ENCODE peak calls at places on chromosomes 16 and 17, in nine cellular contexts. M is activated CD4-positive, alpha-beta T cell treated with anti-CD3 and anti-CD28 coated beads, Interleukin-2, amount 50 U/mL, for 24 hours; O is breast epithelium; X is HEK293T; G is GM04504; F is A172; A is NCI-H524 treated with DMSO at 0.1 percent for 48 hours; Q is endothelial cell; N is A549. L is an unnamed sample.

GRCh38 chr17:81401727-81402529 is 6.7 kb downstream of the BAHCC1 start:
- DNase-seq in M (no peak), O (no peak), X (peak; percentile 42), G (no peak), F (no peak), A (no peak), Q (no peak), N (peak; percentile 69), L (no peak)

GRCh38 chr17:77628035-77628434 is 330.5 kb upstream of the TNRC6C start:
- DNase-seq in M (no peak), O (no peak), X (no peak), G (no peak), F (no peak), A (no peak), Q (no peak), N (no peak), L (no peak)

GRCh38 chr17:37759014-37759637 is 14.3 kb upstream of the HNF1B start:
- DNase-seq in M (no peak), O (no peak), X (no peak), G (no peak), F (no peak), A (no peak), Q (no peak), N (no peak), L (no peak)

GRCh38 chr17:75604034-75604695 is 16.6 kb downstream of the MYO15B start:
- DNase-seq in M (no peak), O (no peak), X (no peak), G (no peak), F (peak; percentile 68), A (no peak), Q (no peak), N (no peak), L (no peak)

GRCh38 chr16:71709231-71709781 is 15.2 kb downstream of the PHLPP2 start:
- DNase-seq in M (no peak), O (no peak), X (no peak), G (peak; percentile 52), F (peak; percentile 56), A (no peak), Q (no peak), N (no peak), L (peak; percentile 54)

GRCh38 chr17:50166518-50167181 is 845 bp downstream of the SGCA start:
- DNase-seq in M (no peak), O (no peak), X (no peak), G (no peak), F (no peak), A (no peak), Q (no peak), N (no peak), L (no peak)

GRCh38 chr16:29775742-29776408 is 2.2 kb upstream of the ZG16 start:
- DNase-seq in M (no peak), O (no peak), X (no peak), G (no peak), F (peak; percentile 89), A (no peak), Q (no peak), N (no peak), L (no peak)

GRCh38 chr16:29837833-29838232 is 17.6 kb downstream of the MVP start:
- DNase-seq in M (no peak), O (no peak), X (no peak), G (no peak), F (no peak), A (no peak), Q (no peak), N (no peak), L (no peak)

GRCh38 chr17:54261465-54261864 is 438.7 kb downstream of the KIF2B start:
- DNase-seq in M (no peak), O (no peak), X (no peak), G (no peak), F (no peak), A (no peak), Q (no peak), N (no peak), L (no peak)

GRCh38 chr17:48023408-48024148 is 14.0 kb downstream of the COPZ2 start:
- DNase-seq in M (peak; percentile 10), O (peak; percentile 75), X (no peak), G (no peak), F (peak; percentile 85), A (peak; percentile 56), Q (peak; percentile 62), N (peak; percentile 91), L (peak; percentile 35)

GRCh38 chr16:88924834-88925539 is 52.0 kb downstream of the CBFA2T3 start:
- DNase-seq in M (no peak), O (no peak), X (peak; percentile 68), G (peak; percentile 73), F (peak; percentile 96), A (peak; percentile 68), Q (peak; percentile 46), N (peak; percentile 87), L (peak; percentile 39)

GRCh38 chr17:51803161-51803560 is 355.4 kb downstream of the CA10 start:
- DNase-seq in M (no peak), O (no peak), X (no peak), G (no peak), F (no peak), A (no peak), Q (no peak), N (no peak), L (no peak)

GRCh38 chr17:81237591-81238489 is 1.0 kb downstream of the TEPSIN start:
- DNase-seq in M (no peak), O (no peak), X (no peak), G (no peak), F (no peak), A (no peak), Q (no peak), N (no peak), L (no peak)

GRCh38 chr17:5248821-5249479 is 14.3 kb upstream of the SCIMP start:
- DNase-seq in M (no peak), O (no peak), X (no peak), G (no peak), F (no peak), A (no peak), Q (no peak), N (no peak), L (no peak)

GRCh38 chr17:78934681-78935418 is 9.7 kb upstream of the TIMP2 start:
- DNase-seq in M (no peak), O (no peak), X (no peak), G (no peak), F (peak; percentile 60), A (no peak), Q (no peak), N (no peak), L (no peak)

GRCh38 chr17:61349350-61349749 is 50.3 kb upstream of the TBX2 start:
- DNase-seq in M (no peak), O (no peak), X (no peak), G (no peak), F (no peak), A (no peak), Q (peak; percentile 25), N (no peak), L (peak; percentile 18)

GRCh38 chr17:2059837-2060658 is 5.1 kb downstream of the HIC1 start:
- DNase-seq in M (no peak), O (no peak), X (no peak), G (no peak), F (no peak), A (no peak), Q (no peak), N (no peak), L (no peak)

GRCh38 chr17:80349437-80350160 is 65.4 kb upstream of the ENDOV start:
- DNase-seq in M (no peak), O (no peak), X (no peak), G (no peak), F (no peak), A (no peak), Q (no peak), N (no peak), L (peak; percentile 38)

GRCh38 chr17:27477050-27477647 is 20.9 kb downstream of the KSR1 start:
- DNase-seq in M (no peak), O (no peak), X (no peak), G (no peak), F (no peak), A (peak; percentile 62), Q (no peak), N (no peak), L (peak; percentile 53)

GRCh38 chr16:85522842-85523601 is 90.1 kb upstream of the GSE1 start:
- DNase-seq in M (no peak), O (peak; percentile 36), X (no peak), G (peak; percentile 47), F (peak; percentile 68), A (peak; percentile 65), Q (no peak), N (no peak), L (peak; percentile 50)